ENCODE peak calls at places on chromosomes 3 and 15, in five cellular contexts. N is cardiac muscle cell, Y is amniotic stem cell, H is EL, M is AG08396. U is an unnamed sample.

GRCh38 chr3:196624008-196624790 is 15.3 kb upstream of the NRROS start:
- DNase-seq in N (no peak), Y (no peak), H (no peak), M (no peak), U (no peak)

GRCh38 chr3:175260145-175260794 is 401.1 kb downstream of the NAALADL2 start:
- DNase-seq in N (peak; percentile 35), Y (peak; percentile 4), H (peak; percentile 38), M (no peak), U (no peak)

GRCh38 chr3:18489939-18490338 is 64.8 kb upstream of the SATB1 start:
- DNase-seq in N (no peak), Y (no peak), H (no peak), M (no peak), U (no peak)

GRCh38 chr3:37905346-37905745 is 43.7 kb downstream of the CTDSPL start:
- DNase-seq in N (no peak), Y (no peak), H (no peak), M (no peak), U (no peak)

GRCh38 chr3:14124223-14124614 is 451 bp downstream of the CHCHD4 start:
- DNase-seq in N (peak; percentile 66), Y (no peak), H (peak; percentile 50), M (peak; percentile 39), U (peak; percentile 29)

GRCh38 chr15:77604973-77605372 is 27.7 kb downstream of the LINGO1 start:
- DNase-seq in N (no peak), Y (no peak), H (no peak), M (no peak), U (no peak)

GRCh38 chr3:171813897-171814460 is 3.7 kb upstream of the PLD1 start:
- DNase-seq in N (peak; percentile 79), Y (no peak), H (no peak), M (no peak), U (no peak)

GRCh38 chr15:49083471-49084284 is 37.4 kb upstream of the SECISBP2L start:
- DNase-seq in N (no peak), Y (peak; percentile 2), H (peak; percentile 63), M (peak; percentile 13), U (no peak)

GRCh38 chr3:149000207-149000745 is 8.9 kb downstream of the GYG1 start:
- DNase-seq in N (peak; percentile 74), Y (no peak), H (no peak), M (no peak), U (no peak)

GRCh38 chr3:166560253-166560652 is 723.0 kb upstream of the BCHE start:
- DNase-seq in N (no peak), Y (no peak), H (no peak), M (no peak), U (no peak)